ENCODE peak calls at places on chromosomes 3 and 15, in four cellular contexts. S, L, N and W are unnamed samples.

GRCh38 chr15:73930371-73930770 is 4.1 kb downstream of the LOXL1 start:
- DNase-seq in S (peak), L (peak), N (no peak), W (peak)

GRCh38 chr15:33934896-33935295 is 33.4 kb upstream of the CHRM5 start:
- DNase-seq in L (peak), S (peak), N (no peak), W (no peak)

GRCh38 chr3:173567997-173568396 is 170.5 kb downstream of the NLGN1 start:
- DNase-seq in S (no peak), N (no peak), L (no peak), W (no peak)

GRCh38 chr3:136350557-136350956 is 100.4 kb downstream of the PCCB start:
- DNase-seq in N (no peak), L (peak), S (peak), W (no peak)

GRCh38 chr15:93587046-93587445 is 498.0 kb upstream of the RGMA start:
- DNase-seq in N (no peak), S (no peak), L (no peak), W (no peak)

GRCh38 chr3:11718582-11719405 is 75.1 kb upstream of the VGLL4 start:
- DNase-seq in L (peak), S (peak), N (peak), W (peak)

GRCh38 chr3:106792716-106793115 is 584.5 kb upstream of the CCDC54 start:
- DNase-seq in L (no peak), S (peak), N (no peak), W (peak)

GRCh38 chr15:65518633-65519285 is 1.3 kb upstream of the DPP8 start:
- DNase-seq in L (no peak), S (no peak), N (no peak), W (no peak)

GRCh38 chr15:31258260-31258659 is 68.4 kb upstream of the KLF13 start:
- DNase-seq in S (no peak), N (no peak), L (no peak), W (no peak)

GRCh38 chr3:30344288-30344687 is 262.1 kb upstream of the TGFBR2 start:
- DNase-seq in N (no peak), L (no peak), S (no peak), W (peak)

GRCh38 chr15:57090460-57090859 is 172.0 kb downstream of the TCF12 start:
- DNase-seq in S (peak), L (no peak), N (no peak), W (no peak)

GRCh38 chr15:63971427-63971805 is 74.9 kb downstream of the DAPK2 start:
- DNase-seq in N (no peak), S (no peak), L (no peak), W (no peak)

GRCh38 chr3:64266065-64266874 is 41.0 kb upstream of the PRICKLE2 start:
- DNase-seq in S (peak), L (peak), N (no peak), W (peak)

GRCh38 chr15:49225572-49226281 is 55.7 kb downstream of the GALK2 start:
- DNase-seq in S (peak), L (peak), N (no peak), W (peak)

GRCh38 chr15:62066663-62067447 is at the start of gene C2CD4A:
- DNase-seq in N (peak), L (no peak), S (peak), W (peak)

GRCh38 chr3:142019794-142020320 is 129.5 kb downstream of the TFDP2 start:
- DNase-seq in L (peak), S (peak), N (no peak), W (peak)

GRCh38 chr3:189813652-189814245 is 182.6 kb downstream of the TP63 start:
- DNase-seq in N (no peak), L (no peak), S (no peak), W (no peak)

GRCh38 chr3:5013021-5013906 is 34.0 kb downstream of the BHLHE40 start:
- DNase-seq in L (peak), N (peak), S (peak), W (peak)

GRCh38 chr3:127607675-127608361 is 9.6 kb downstream of the MCM2 start:
- DNase-seq in L (no peak), S (no peak), N (no peak), W (no peak)

GRCh38 chr15:39270976-39271375 is 309.9 kb upstream of the THBS1 start:
- DNase-seq in N (peak), S (peak), L (peak), W (peak)

GRCh38 chr3:80158332-80158731 is 390.5 kb upstream of the ROBO1 start:
- DNase-seq in N (no peak), S (no peak), L (no peak), W (no peak)

GRCh38 chr3:73255609-73256029 is 194.2 kb downstream of the EBLN2 start:
- DNase-seq in N (peak), S (peak), L (peak), W (peak)

GRCh38 chr3:15205934-15206661 is at the start of gene CAPN7:
- DNase-seq in S (peak), N (peak), L (peak), W (peak)

GRCh38 chr15:83919319-83919830 is 265.5 kb downstream of the ADAMTSL3 start:
- DNase-seq in L (no peak), N (no peak), S (no peak), W (peak)

GRCh38 chr15:95840004-95840403 is 490.5 kb upstream of the NR2F2 start:
- DNase-seq in S (peak), L (peak), N (no peak), W (no peak)

GRCh38 chr3:141442421-141442820 is 44.4 kb upstream of the RASA2 start:
- DNase-seq in N (no peak), L (no peak), S (no peak), W (no peak)

GRCh38 chr15:60077581-60078359 is 73.7 kb downstream of the FOXB1 start:
- DNase-seq in L (no peak), N (no peak), S (no peak), W (no peak)

GRCh38 chr3:124246949-124247348 is 255.0 kb upstream of the ROPN1 start:
- DNase-seq in S (peak), N (no peak), L (no peak), W (no peak)

GRCh38 chr3:37068031-37068430 is 74.7 kb downstream of the MLH1 start:
- DNase-seq in L (no peak), S (no peak), N (no peak), W (no peak)

GRCh38 chr3:119792270-119792669 is 10.4 kb downstream of the NR1I2 start:
- DNase-seq in S (no peak), L (no peak), N (no peak), W (no peak)

GRCh38 chr15:65796610-65797012 is 4.5 kb upstream of the DENND4A start:
- DNase-seq in N (no peak), L (peak), S (peak), W (peak)

GRCh38 chr3:186254676-186255665 is 107.1 kb downstream of the DGKG start:
- DNase-seq in S (no peak), L (no peak), N (no peak), W (no peak)

GRCh38 chr15:40283615-40284306 is 897 bp upstream of the ANKRD63 start:
- DNase-seq in L (no peak), S (no peak), N (no peak), W (no peak)

DNA sequence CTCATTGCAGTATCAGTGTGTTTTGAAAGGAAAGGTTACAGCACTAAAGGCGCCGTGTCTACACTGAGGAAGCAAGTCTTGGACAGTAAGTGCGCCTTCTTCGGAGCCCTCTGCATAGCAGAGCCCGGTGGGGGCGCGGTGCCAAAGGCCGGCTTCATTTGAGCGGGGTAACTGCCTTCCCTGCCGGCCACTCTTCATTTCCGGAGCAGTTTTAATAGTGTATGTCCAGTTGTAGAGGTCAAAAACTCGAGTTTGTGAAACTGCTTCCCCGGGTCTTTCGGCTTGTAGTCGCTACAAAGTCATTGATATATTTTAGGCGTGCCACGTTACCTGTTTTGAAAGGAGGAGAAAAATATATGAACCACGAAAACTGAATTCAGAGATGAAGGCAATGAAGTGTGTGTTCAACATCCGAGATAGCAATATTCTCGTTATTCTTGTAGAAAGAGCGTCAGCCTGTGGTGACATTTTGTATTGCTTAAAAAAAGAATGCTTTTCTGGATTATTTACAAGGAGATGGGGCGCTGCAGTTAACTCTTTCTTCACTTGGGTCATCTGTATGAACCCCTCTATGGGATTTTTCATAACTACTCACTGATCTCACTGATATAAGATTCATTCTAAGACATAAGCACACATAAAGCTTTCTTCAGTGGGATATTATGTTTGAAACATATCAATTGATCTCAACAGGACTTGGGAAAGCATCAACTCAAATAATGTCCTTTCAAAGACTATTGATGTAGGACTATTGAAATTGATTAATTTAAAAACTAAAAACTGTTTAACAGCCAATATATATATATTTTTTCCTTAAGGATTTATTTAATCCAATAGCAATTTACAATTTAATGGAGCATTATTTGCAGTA is 3.0 kb downstream of the ALCAM start:
- DNase-seq in S (peak), L (peak), N (peak), W (peak)
- TF ChIP-seq CTCF in S (peak), L (peak), N (peak), W (peak)

GRCh38 chr3:179991877-179992276 is 44.9 kb downstream of the PEX5L start:
- DNase-seq in N (no peak), S (peak), L (no peak), W (peak)

GRCh38 chr3:179995406-179995805 is 41.3 kb downstream of the PEX5L start:
- DNase-seq in N (no peak), S (no peak), L (no peak), W (peak)

GRCh38 chr3:179991104-179991503 is 45.6 kb downstream of the PEX5L start:
- DNase-seq in N (no peak), L (no peak), S (no peak), W (peak)
- TF ChIP-seq CTCF in N (no peak), L (no peak), S (no peak), W (no peak)

GRCh38 chr3:9206287-9206686 is 43.2 kb downstream of the SRGAP3 start:
- DNase-seq in L (no peak), S (no peak), N (no peak), W (no peak)

GRCh38 chr3:9205345-9206143 is 43.9 kb downstream of the SRGAP3 start:
- DNase-seq in N (no peak), L (no peak), S (no peak), W (no peak)

GRCh38 chr3:9202546-9202945 is 46.9 kb downstream of the SRGAP3 start:
- DNase-seq in N (no peak), S (no peak), L (no peak), W (no peak)

GRCh38 chr3:9203317-9203716 is 46.1 kb downstream of the SRGAP3 start:
- DNase-seq in N (no peak), S (no peak), L (no peak), W (no peak)

GRCh38 chr3:9204253-9205005 is 45.0 kb downstream of the SRGAP3 start:
- DNase-seq in S (no peak), N (no peak), L (no peak), W (no peak)
- TF ChIP-seq CTCF in S (no peak), N (no peak), L (no peak), W (no peak)

GRCh38 chr15:97904196-97904572 is 56.3 kb upstream of the ARRDC4 start:
- DNase-seq in N (peak), S (peak), L (peak), W (peak)
- TF ChIP-seq CTCF in N (peak), S (peak), L (peak), W (peak)

DNA sequence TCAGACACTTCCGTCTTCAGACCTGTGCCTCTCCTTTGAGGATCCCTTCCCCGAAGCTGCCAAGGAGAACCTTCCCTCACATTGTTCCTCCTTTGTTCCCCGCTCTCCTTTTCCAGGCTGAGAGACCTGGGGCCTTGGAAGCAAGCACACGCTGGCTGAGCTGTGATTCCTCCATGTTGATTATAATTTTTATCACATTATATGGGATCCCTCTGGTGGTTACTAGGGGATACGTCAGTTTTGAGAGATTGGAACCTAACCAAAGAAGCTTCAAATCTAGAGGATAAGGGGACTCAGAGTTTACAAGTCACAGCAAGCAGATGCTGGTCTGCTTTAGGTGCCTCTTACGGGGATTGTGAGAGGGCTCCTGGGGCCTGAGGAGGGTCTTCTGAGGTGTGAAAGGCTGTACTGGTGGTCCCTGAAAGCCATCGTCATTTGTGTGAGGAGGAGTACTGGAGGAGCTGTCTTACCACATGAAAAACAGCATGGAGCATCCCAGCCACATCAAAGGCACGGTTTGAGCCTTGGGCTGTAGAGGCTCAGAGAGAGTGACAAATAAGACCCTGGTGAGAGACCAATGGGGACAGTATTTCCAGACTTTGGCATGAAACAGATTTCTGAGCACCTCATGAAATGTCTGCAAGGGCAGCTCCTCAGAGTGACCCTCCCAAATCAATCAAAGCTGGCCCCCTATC is 760.1 kb upstream of the CFAP20DC start:
- DNase-seq in L (peak), N (no peak), S (peak), W (peak)
- TF ChIP-seq CTCF in L (peak), N (peak), S (peak), W (peak)

GRCh38 chr3:107855710-107856109 is 235.1 kb downstream of the CD47 start:
- DNase-seq in N (no peak), S (peak), L (peak), W (peak)
- TF ChIP-seq CTCF in N (peak), S (peak), L (no peak), W (no peak)